ENCODE peak calls at places on chromosomes 1 and 21, in nine cellular contexts. R is sigmoid colon, E is A549, C is tibial nerve, D is stomach, Z is HepG2, M is upper lobe of left lung, G is body of pancreas, P is endothelial cell of umbilical vein. J is an unnamed sample.

GRCh38 chr1:101476541-101476940 is 239.7 kb downstream of the S1PR1 start:
- DNase-seq in P (no peak), Z (no peak), E (no peak), M (no peak), D (no peak), C (no peak), G (no peak), R (no peak), J (no peak)

GRCh38 chr1:200336901-200337391 is 72.9 kb downstream of the ZNF281 start:
- DNase-seq in G (no peak), Z (no peak), C (no peak), R (no peak), E (no peak), D (no peak), P (peak), M (no peak), J (no peak)

GRCh38 chr1:201468501-201468843 is 516 bp downstream of the PHLDA3 start:
- DNase-seq in R (no peak), C (no peak), M (peak), Z (no peak), G (no peak), P (peak), E (no peak), D (peak), J (no peak)

GRCh38 chr1:79568411-79568810 is 561.9 kb upstream of the ADGRL4 start:
- DNase-seq in D (no peak), Z (no peak), P (no peak), G (no peak), M (no peak), E (no peak), R (no peak), C (no peak), J (no peak)

GRCh38 chr1:28370220-28371010 is 875 bp downstream of the PHACTR4 start:
- DNase-seq in G (no peak), E (peak), R (peak), M (no peak), D (no peak), P (no peak), Z (no peak), C (no peak), J (no peak)

GRCh38 chr1:26950602-26951001 is 9.7 kb downstream of the KDF1 start:
- DNase-seq in P (no peak), Z (no peak), G (no peak), E (no peak), C (no peak), M (no peak), R (no peak), D (no peak), J (no peak)

GRCh38 chr1:40612345-40612831 is 53.1 kb downstream of the RIMS3 start:
- DNase-seq in D (peak), E (peak), R (no peak), C (peak), G (peak), P (peak), Z (peak), M (peak), J (peak)

GRCh38 chr1:54017979-54018378 is at the start of gene LDLRAD1:
- DNase-seq in Z (peak), P (no peak), D (peak), R (no peak), G (peak), C (no peak), E (no peak), M (peak), J (no peak)

GRCh38 chr21:45528028-45528705 is 14.1 kb downstream of the SLC19A1 start:
- DNase-seq in G (peak), C (no peak), R (peak), Z (no peak), M (peak), D (peak), P (no peak), E (no peak), J (peak)

GRCh38 chr1:168264296-168264695 is 16.4 kb upstream of the TBX19 start:
- DNase-seq in C (no peak), D (no peak), E (no peak), G (no peak), M (no peak), P (no peak), Z (no peak), R (no peak), J (no peak)

GRCh38 chr21:26007911-26008579 is 162.5 kb downstream of the APP start:
- DNase-seq in E (no peak), P (no peak), Z (no peak), C (no peak), G (no peak), M (no peak), R (no peak), D (no peak), J (no peak)

GRCh38 chr1:96521994-96522760 is 199.4 kb upstream of the PTBP2 start:
- DNase-seq in E (peak), Z (no peak), D (no peak), M (no peak), G (no peak), P (no peak), R (no peak), C (no peak), J (no peak)

GRCh38 chr21:43187715-43188114 is 18.9 kb downstream of the CRYAA start:
- DNase-seq in C (peak), D (no peak), M (no peak), G (no peak), Z (no peak), E (no peak), R (peak), P (no peak), J (peak)

GRCh38 chr21:30623362-30623761 is 2.9 kb downstream of the KRTAP20-4 start:
- DNase-seq in Z (no peak), C (no peak), E (no peak), G (no peak), D (no peak), R (no peak), M (no peak), P (no peak), J (no peak)

GRCh38 chr1:56645663-56646330 is 683 bp downstream of the PRKAA2 start:
- DNase-seq in Z (peak), D (peak), E (peak), M (no peak), G (peak), R (peak), C (no peak), P (peak), J (no peak)

DNA sequence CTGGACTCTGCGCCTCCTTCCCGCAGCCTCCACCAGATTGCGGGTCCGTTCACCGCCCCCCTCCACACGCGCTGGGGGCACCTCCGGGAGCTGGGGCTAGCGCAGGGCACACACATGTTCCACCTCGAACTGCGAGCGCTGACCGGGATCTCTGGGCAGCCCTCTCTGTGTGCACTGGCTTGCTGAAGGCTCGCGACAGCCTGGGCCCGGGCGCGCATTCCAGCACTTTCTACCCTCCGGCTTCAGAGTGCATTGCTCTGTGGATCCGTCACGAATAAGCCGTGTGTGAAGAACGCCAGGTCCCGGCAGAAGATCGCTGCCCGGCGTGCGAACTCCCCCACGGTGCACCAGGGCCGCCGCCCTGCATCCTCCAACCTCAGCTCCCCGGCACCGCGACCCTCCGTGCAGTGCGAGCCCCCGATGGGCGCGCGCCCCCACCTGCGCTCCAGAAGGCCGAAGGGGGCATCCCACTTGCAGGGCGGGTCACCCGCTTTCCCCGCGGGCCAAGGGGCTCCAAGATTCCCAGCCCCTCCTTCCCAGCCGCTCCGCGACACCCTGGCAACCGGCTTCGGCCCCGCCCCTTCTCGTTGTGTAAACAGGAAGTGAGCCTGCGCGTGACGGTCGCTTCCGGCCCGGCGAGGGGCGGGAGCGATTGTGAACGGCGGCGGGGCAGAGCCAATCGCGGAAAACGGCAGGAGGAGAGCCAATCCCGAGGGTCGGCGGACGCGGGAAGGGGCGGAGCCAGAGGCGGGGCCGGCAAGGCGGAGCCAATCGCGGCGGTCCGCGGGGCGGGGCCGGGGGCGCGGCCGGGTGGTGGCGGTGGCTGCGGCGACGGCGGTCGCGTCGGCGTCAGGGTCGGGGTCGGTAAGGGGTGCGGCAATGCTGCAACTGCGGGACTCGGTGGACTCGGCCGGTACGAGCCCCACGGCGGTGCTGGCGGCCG is at the start of gene TPRG1L:
- DNase-seq in D (peak), Z (peak), M (peak), E (peak), P (peak), G (peak), R (peak), C (peak), J (peak)
- TF ChIP-seq POLR2A in D (no peak), Z (no peak), M (peak), E (peak), P (peak), G (peak), R (no peak), C (peak), J (no peak)

GRCh38 chr1:5597171-5597864 is 394.9 kb downstream of the NPHP4 start:
- DNase-seq in D (peak), P (no peak), C (no peak), R (no peak), M (no peak), E (no peak), G (no peak), Z (peak), J (no peak)

GRCh38 chr1:5598824-5599395 is 393.3 kb downstream of the NPHP4 start:
- DNase-seq in R (no peak), M (no peak), G (no peak), C (no peak), E (no peak), P (no peak), D (peak), Z (no peak), J (no peak)

GRCh38 chr1:5595531-5596170 is 396.6 kb downstream of the NPHP4 start:
- DNase-seq in C (no peak), D (peak), M (no peak), P (no peak), G (no peak), R (no peak), E (no peak), Z (no peak), J (no peak)

GRCh38 chr1:5597991-5598823 is 394.0 kb downstream of the NPHP4 start:
- DNase-seq in Z (peak), G (peak), M (no peak), R (no peak), D (peak), C (no peak), P (no peak), E (no peak), J (no peak)

GRCh38 chr1:5596651-5597050 is 395.6 kb downstream of the NPHP4 start:
- DNase-seq in Z (no peak), P (no peak), E (no peak), M (no peak), G (no peak), C (no peak), D (peak), R (no peak), J (no peak)
- TF ChIP-seq CTCF in Z (no peak), P (no peak), E (no peak), M (no peak), G (no peak), C (no peak), D (no peak), R (no peak), J (no peak)

GRCh38 chr1:229950020-229950419 is 117.0 kb upstream of the GALNT2 start:
- DNase-seq in M (no peak), R (no peak), C (no peak), E (no peak), P (no peak), G (no peak), D (no peak), Z (no peak), J (no peak)
- H3K4me3 ChIP-seq in M (no peak), R (no peak), C (no peak), E (no peak), P (no peak), G (no peak), D (no peak), Z (no peak), J (no peak)

GRCh38 chr1:2392686-2393085 is 1.0 kb downstream of the RER1 start:
- DNase-seq in R (no peak), Z (peak), E (no peak), P (no peak), D (no peak), M (no peak), G (no peak), C (no peak), J (no peak)

GRCh38 chr1:2392071-2392442 is 416 bp downstream of the RER1 start:
- DNase-seq in G (no peak), D (no peak), P (peak), C (no peak), R (no peak), Z (no peak), E (peak), M (no peak), J (no peak)

GRCh38 chr1:2391034-2391384 is 345 bp downstream of the MORN1 start:
- DNase-seq in M (no peak), R (no peak), G (no peak), C (no peak), P (no peak), Z (no peak), D (no peak), E (peak), J (no peak)

GRCh38 chr1:2389644-2390043 is 1.7 kb downstream of the MORN1 start:
- DNase-seq in G (no peak), E (no peak), D (no peak), M (no peak), Z (no peak), C (no peak), P (no peak), R (no peak), J (no peak)

GRCh38 chr1:2391385-2392070 is at the start of the genes MORN1 and RER1:
- DNase-seq in E (peak), Z (peak), P (peak), M (peak), D (peak), G (peak), C (peak), R (peak), J (peak)
- TF ChIP-seq POLR2A in E (peak), Z (no peak), P (peak), M (peak), D (no peak), G (peak), C (peak), R (peak), J (no peak)

J was measured in lower leg skin.